ENCODE peak calls at places on chromosome 13, in six cellular contexts. One of them, this sample, is unnamed. For H3K9me3, the result is how much of the 10 kb centered on the place peaks cover.

GRCh38 chr13:75555836-75556235 is 6.2 kb downstream of the UCHL3 start:
- DNase-seq in esophagus muscularis mucosa: no peak
- DNase-seq in tibial nerve: no peak
- DNase-seq in CD4-positive, CD25-positive, alpha-beta regulatory T cell: no peak
- DNase-seq in mesenchymal stem cell: no peak
- DNase-seq in IMR-90: no peak
- DNase-seq in this sample: no peak

GRCh38 chr13:85254641-85255040 is 544.6 kb downstream of the SLITRK6 start:
- DNase-seq in esophagus muscularis mucosa: no peak
- DNase-seq in tibial nerve: no peak
- DNase-seq in CD4-positive, CD25-positive, alpha-beta regulatory T cell: no peak
- DNase-seq in mesenchymal stem cell: no peak
- DNase-seq in IMR-90: no peak
- DNase-seq in this sample: no peak

GRCh38 chr13:114062341-114062740 is 70.1 kb downstream of the RASA3 start:
- DNase-seq in esophagus muscularis mucosa: no peak
- DNase-seq in tibial nerve: no peak
- DNase-seq in CD4-positive, CD25-positive, alpha-beta regulatory T cell: no peak
- DNase-seq in mesenchymal stem cell: no peak
- DNase-seq in IMR-90: no peak
- DNase-seq in this sample: no peak

GRCh38 chr13:43157796-43158195 is 134.4 kb downstream of the DNAJC15 start:
- DNase-seq in esophagus muscularis mucosa: peak
- DNase-seq in tibial nerve: no peak
- DNase-seq in CD4-positive, CD25-positive, alpha-beta regulatory T cell: no peak
- DNase-seq in mesenchymal stem cell: no peak
- DNase-seq in IMR-90: no peak
- DNase-seq in this sample: no peak

GRCh38 chr13:89832827-89833226 is 1514.7 kb upstream of the MIR17HG start:
- DNase-seq in esophagus muscularis mucosa: no peak
- DNase-seq in tibial nerve: no peak
- DNase-seq in CD4-positive, CD25-positive, alpha-beta regulatory T cell: no peak
- DNase-seq in mesenchymal stem cell: no peak
- DNase-seq in IMR-90: peak
- DNase-seq in this sample: no peak

GRCh38 chr13:65414187-65414586 is 1815.9 kb downstream of the PCDH9 start:
- DNase-seq in esophagus muscularis mucosa: no peak
- DNase-seq in tibial nerve: no peak
- DNase-seq in CD4-positive, CD25-positive, alpha-beta regulatory T cell: no peak
- DNase-seq in mesenchymal stem cell: no peak
- DNase-seq in IMR-90: no peak
- DNase-seq in this sample: no peak

GRCh38 chr13:97255515-97255999 is 33.4 kb downstream of the MBNL2 start:
- DNase-seq in esophagus muscularis mucosa: no peak
- DNase-seq in tibial nerve: no peak
- DNase-seq in CD4-positive, CD25-positive, alpha-beta regulatory T cell: no peak
- DNase-seq in mesenchymal stem cell: peak
- DNase-seq in IMR-90: peak
- DNase-seq in this sample: no peak

GRCh38 chr13:35891973-35892441 is 239.2 kb downstream of the DCLK1 start:
- DNase-seq in esophagus muscularis mucosa: no peak
- DNase-seq in tibial nerve: no peak
- DNase-seq in CD4-positive, CD25-positive, alpha-beta regulatory T cell: no peak
- DNase-seq in mesenchymal stem cell: no peak
- DNase-seq in IMR-90: peak
- DNase-seq in this sample: no peak

GRCh38 chr13:32471187-32471922 is 43.4 kb upstream of the N4BP2L1 start:
- DNase-seq in esophagus muscularis mucosa: no peak
- DNase-seq in tibial nerve: no peak
- DNase-seq in CD4-positive, CD25-positive, alpha-beta regulatory T cell: no peak
- DNase-seq in mesenchymal stem cell: no peak
- DNase-seq in IMR-90: peak
- DNase-seq in this sample: no peak

GRCh38 chr13:19150226-19150625 is 31.4 kb downstream of the TUBA3C start:
- DNase-seq in esophagus muscularis mucosa: no peak
- DNase-seq in tibial nerve: no peak
- DNase-seq in CD4-positive, CD25-positive, alpha-beta regulatory T cell: no peak
- DNase-seq in mesenchymal stem cell: no peak
- DNase-seq in IMR-90: no peak
- DNase-seq in this sample: no peak

GRCh38 chr13:19150712-19151228 is 30.9 kb downstream of the TUBA3C start:
- DNase-seq in esophagus muscularis mucosa: no peak
- DNase-seq in tibial nerve: no peak
- DNase-seq in CD4-positive, CD25-positive, alpha-beta regulatory T cell: no peak
- DNase-seq in mesenchymal stem cell: no peak
- DNase-seq in IMR-90: no peak
- DNase-seq in this sample: no peak

GRCh38 chr13:19153782-19154450 is 27.7 kb downstream of the TUBA3C start:
- DNase-seq in esophagus muscularis mucosa: no peak
- DNase-seq in tibial nerve: no peak
- DNase-seq in CD4-positive, CD25-positive, alpha-beta regulatory T cell: no peak
- DNase-seq in mesenchymal stem cell: no peak
- DNase-seq in IMR-90: no peak
- DNase-seq in this sample: no peak

GRCh38 chr13:19151581-19152263 is 29.9 kb downstream of the TUBA3C start:
- DNase-seq in esophagus muscularis mucosa: no peak
- DNase-seq in tibial nerve: no peak
- DNase-seq in CD4-positive, CD25-positive, alpha-beta regulatory T cell: no peak
- DNase-seq in mesenchymal stem cell: no peak
- DNase-seq in IMR-90: no peak
- DNase-seq in this sample: no peak

DNA sequence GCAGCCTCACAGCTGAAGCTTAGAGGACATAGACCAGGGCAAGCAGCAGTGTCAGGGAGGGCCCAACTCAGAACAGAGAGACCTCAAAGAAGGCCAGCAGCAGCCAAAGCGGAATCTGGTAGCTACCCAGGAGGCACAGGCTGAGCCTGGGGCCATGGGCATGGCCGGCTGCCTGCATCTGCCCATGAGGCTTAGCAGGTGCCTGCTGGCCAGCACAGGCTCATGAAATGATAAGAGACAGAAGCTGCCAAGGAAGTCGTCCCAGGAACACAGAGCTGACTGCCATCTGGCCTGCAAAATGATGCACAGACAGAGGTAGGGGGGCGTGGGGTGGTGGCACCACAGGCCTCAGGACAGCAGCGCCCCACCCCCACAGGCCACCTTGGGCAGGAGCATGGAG is 29.2 kb downstream of the TUBA3C start:
- DNase-seq in esophagus muscularis mucosa: no peak
- DNase-seq in tibial nerve: no peak
- DNase-seq in CD4-positive, CD25-positive, alpha-beta regulatory T cell: no peak
- DNase-seq in mesenchymal stem cell: no peak
- DNase-seq in IMR-90: no peak
- DNase-seq in this sample: no peak
- H3K9me3 ChIP-seq in esophagus muscularis mucosa: under half
- H3K9me3 ChIP-seq in tibial nerve: under half
- H3K9me3 ChIP-seq in CD4-positive, CD25-positive, alpha-beta regulatory T cell: under half
- H3K9me3 ChIP-seq in mesenchymal stem cell: under half
- H3K9me3 ChIP-seq in IMR-90: half or more
- H3K9me3 ChIP-seq in this sample: under half

DNA sequence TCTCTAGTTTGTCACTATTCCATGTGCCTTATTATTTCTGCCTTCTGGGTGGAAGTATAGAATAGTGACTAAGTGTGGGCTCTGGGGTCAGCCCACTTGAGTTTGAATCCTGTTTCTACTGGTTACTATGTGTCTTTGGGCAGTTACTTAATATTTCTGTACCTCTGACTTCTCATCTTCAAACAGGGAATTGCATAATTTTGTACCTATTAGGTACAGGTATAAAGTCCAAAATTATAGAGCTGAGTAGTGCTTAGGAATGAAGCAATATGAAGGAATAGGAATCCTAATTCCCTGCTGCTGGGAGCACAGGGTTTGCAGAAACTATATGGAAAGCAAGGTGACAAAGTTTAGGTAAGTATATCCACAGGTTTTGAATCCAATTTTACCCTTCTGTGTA is 564.5 kb downstream of the GPC5 start:
- DNase-seq in esophagus muscularis mucosa: no peak
- DNase-seq in tibial nerve: no peak
- DNase-seq in CD4-positive, CD25-positive, alpha-beta regulatory T cell: no peak
- DNase-seq in mesenchymal stem cell: no peak
- DNase-seq in IMR-90: no peak
- DNase-seq in this sample: no peak
- H3K9me3 ChIP-seq in esophagus muscularis mucosa: under half
- H3K9me3 ChIP-seq in tibial nerve: under half
- H3K9me3 ChIP-seq in CD4-positive, CD25-positive, alpha-beta regulatory T cell: under half
- H3K9me3 ChIP-seq in mesenchymal stem cell: under half
- H3K9me3 ChIP-seq in IMR-90: under half
- H3K9me3 ChIP-seq in this sample: under half

GRCh38 chr13:19057588-19058340 is 123.9 kb downstream of the TUBA3C start:
- DNase-seq in esophagus muscularis mucosa: peak
- DNase-seq in tibial nerve: no peak
- DNase-seq in CD4-positive, CD25-positive, alpha-beta regulatory T cell: no peak
- DNase-seq in mesenchymal stem cell: no peak
- DNase-seq in IMR-90: no peak
- DNase-seq in this sample: no peak

GRCh38 chr13:19058566-19058965 is 123.1 kb downstream of the TUBA3C start:
- DNase-seq in esophagus muscularis mucosa: no peak
- DNase-seq in tibial nerve: no peak
- DNase-seq in CD4-positive, CD25-positive, alpha-beta regulatory T cell: no peak
- DNase-seq in mesenchymal stem cell: no peak
- DNase-seq in IMR-90: no peak
- DNase-seq in this sample: no peak

GRCh38 chr13:19055611-19056010 is 126.0 kb downstream of the TUBA3C start:
- DNase-seq in esophagus muscularis mucosa: peak
- DNase-seq in tibial nerve: no peak
- DNase-seq in CD4-positive, CD25-positive, alpha-beta regulatory T cell: no peak
- DNase-seq in mesenchymal stem cell: no peak
- DNase-seq in IMR-90: no peak
- DNase-seq in this sample: no peak

GRCh38 chr13:19056355-19056880 is 125.2 kb downstream of the TUBA3C start:
- DNase-seq in esophagus muscularis mucosa: peak
- DNase-seq in tibial nerve: no peak
- DNase-seq in CD4-positive, CD25-positive, alpha-beta regulatory T cell: no peak
- DNase-seq in mesenchymal stem cell: no peak
- DNase-seq in IMR-90: no peak
- DNase-seq in this sample: no peak

GRCh38 chr13:19056984-19057490 is 124.6 kb downstream of the TUBA3C start:
- DNase-seq in esophagus muscularis mucosa: peak
- DNase-seq in tibial nerve: no peak
- DNase-seq in CD4-positive, CD25-positive, alpha-beta regulatory T cell: no peak
- DNase-seq in mesenchymal stem cell: no peak
- DNase-seq in IMR-90: no peak
- DNase-seq in this sample: no peak
- H3K9me3 ChIP-seq in esophagus muscularis mucosa: under half
- H3K9me3 ChIP-seq in tibial nerve: under half
- H3K9me3 ChIP-seq in CD4-positive, CD25-positive, alpha-beta regulatory T cell: under half
- H3K9me3 ChIP-seq in mesenchymal stem cell: under half
- H3K9me3 ChIP-seq in IMR-90: half or more
- H3K9me3 ChIP-seq in this sample: under half

GRCh38 chr13:78054152-78054551 is 135.5 kb upstream of the EDNRB start:
- DNase-seq in esophagus muscularis mucosa: no peak
- DNase-seq in tibial nerve: no peak
- DNase-seq in CD4-positive, CD25-positive, alpha-beta regulatory T cell: no peak
- DNase-seq in mesenchymal stem cell: no peak
- DNase-seq in IMR-90: no peak
- DNase-seq in this sample: no peak
- H3K9me3 ChIP-seq in esophagus muscularis mucosa: under half
- H3K9me3 ChIP-seq in tibial nerve: under half
- H3K9me3 ChIP-seq in CD4-positive, CD25-positive, alpha-beta regulatory T cell: under half
- H3K9me3 ChIP-seq in mesenchymal stem cell: under half
- H3K9me3 ChIP-seq in IMR-90: under half
- H3K9me3 ChIP-seq in this sample: under half

This sample was measured in T-helper 17 cell.